ENCODE peak calls at places on chromosomes 2 and 18, in nine cellular contexts. B, H, K, S, F, D, Z, Q and C are unnamed samples.

GRCh38 chr2:137838255-137839092 is 125.8 kb upstream of the HNMT start:
- DNase-seq in Q (no peak), D (no peak), S (peak; percentile 49), Z (peak; percentile 74), B (no peak), K (peak; percentile 40), H (no peak), F (peak; percentile 10), C (no peak)

GRCh38 chr2:20236496-20236895 is 11.6 kb upstream of the SDC1 start:
- DNase-seq in D (no peak), K (no peak), Z (no peak), H (no peak), Q (no peak), B (no peak), S (no peak), F (no peak), C (no peak)

GRCh38 chr18:65082907-65083306 is 667.9 kb upstream of the CDH7 start:
- DNase-seq in Q (no peak), D (no peak), H (no peak), K (no peak), Z (no peak), B (no peak), F (no peak), S (no peak), C (no peak)

GRCh38 chr18:61926532-61926931 is 33.7 kb upstream of the RNF152 start:
- DNase-seq in K (no peak), Q (no peak), B (no peak), S (no peak), Z (no peak), F (no peak), H (peak; percentile 65), D (no peak), C (no peak)

GRCh38 chr2:11248-11941 is 34.9 kb downstream of the FAM110C start:
- DNase-seq in H (peak; percentile 88), B (no peak), S (no peak), D (peak; percentile 41), Q (peak; percentile 89), F (no peak), K (no peak), Z (peak; percentile 100), C (peak; percentile 94)

GRCh38 chr2:201228271-201228911 is 31.9 kb upstream of the CASP8 start:
- DNase-seq in Q (no peak), H (no peak), D (no peak), Z (peak; percentile 26), B (no peak), S (no peak), K (no peak), F (no peak), C (no peak)

GRCh38 chr18:79921984-79922965 is 29.2 kb downstream of the SLC66A2 start:
- DNase-seq in H (no peak), K (no peak), S (no peak), F (no peak), Q (no peak), B (no peak), D (no peak), Z (no peak), C (no peak)

GRCh38 chr2:98448441-98449145 is 3.9 kb downstream of the INPP4A start:
- DNase-seq in K (no peak), Q (no peak), S (no peak), H (no peak), D (no peak), B (no peak), F (no peak), Z (no peak), C (no peak)

GRCh38 chr2:11830708-11831301 is 84.4 kb downstream of the LPIN1 start:
- DNase-seq in F (no peak), H (no peak), K (no peak), D (no peak), Q (no peak), S (no peak), Z (no peak), B (no peak), C (no peak)

GRCh38 chr2:205187731-205188130 is 494.6 kb upstream of the NRP2 start:
- DNase-seq in Q (no peak), B (no peak), D (no peak), F (no peak), K (no peak), Z (peak; percentile 60), S (no peak), H (no peak), C (no peak)

GRCh38 chr18:75658330-75658729 is 230.8 kb upstream of the SMIM21 start:
- DNase-seq in Q (no peak), K (no peak), D (no peak), B (no peak), F (no peak), H (no peak), Z (no peak), S (no peak), C (no peak)

GRCh38 chr2:203690110-203691047 is 16.1 kb upstream of the CD28 start:
- DNase-seq in Q (peak; percentile 71), S (no peak), B (no peak), K (peak; percentile 50), Z (peak; percentile 40), D (no peak), H (no peak), F (no peak), C (no peak)

GRCh38 chr2:73018188-73018825 is 53.2 kb downstream of the SFXN5 start:
- DNase-seq in S (no peak), Z (no peak), Q (no peak), B (no peak), K (peak; percentile 89), H (no peak), F (no peak), D (no peak), C (no peak)

GRCh38 chr2:8761529-8762164 is 75.8 kb downstream of the KIDINS220 start:
- DNase-seq in Q (no peak), B (no peak), K (peak; percentile 25), D (no peak), Z (peak; percentile 61), F (no peak), S (peak; percentile 27), H (no peak), C (no peak)

GRCh38 chr18:21571763-21572162 is 28.7 kb downstream of the ESCO1 start:
- DNase-seq in H (no peak), S (no peak), Q (no peak), K (peak; percentile 14), B (no peak), F (no peak), D (no peak), Z (no peak), C (no peak)

GRCh38 chr18:76465630-76466409 is 29.2 kb downstream of the ZNF516 start:
- DNase-seq in S (no peak), K (no peak), Q (no peak), F (no peak), H (peak; percentile 12), B (no peak), D (no peak), Z (no peak), C (no peak)

GRCh38 chr2:237910576-237911362 is 51.3 kb downstream of the RAMP1 start:
- DNase-seq in S (no peak), K (no peak), B (no peak), F (no peak), Q (no peak), H (no peak), D (no peak), Z (no peak), C (no peak)

GRCh38 chr18:55113800-55114199 is 154.5 kb upstream of the CCDC68 start:
- DNase-seq in D (no peak), H (no peak), S (no peak), Q (no peak), Z (no peak), B (no peak), K (no peak), F (no peak), C (no peak)